ENCODE peak calls at places on chromosomes 4 and X, in six cellular contexts. L, M, O, D, N and W are unnamed samples.

GRCh38 chr4:169765845-169766244 is 8.1 kb upstream of the HPF1 start:
- DNase-seq in L (no peak), M (no peak), O (no peak), D (no peak), N (no peak), W (no peak)

GRCh38 chr4:157075811-157076577 is at the start of gene GLRB:
- DNase-seq in O (no peak), D (peak), M (peak), L (peak), N (no peak), W (no peak)

GRCh38 chr4:14184265-14184664 is 556.7 kb upstream of the BOD1L1 start:
- DNase-seq in D (no peak), N (no peak), L (no peak), O (no peak), M (no peak), W (no peak)

GRCh38 chr4:109912706-109913621 is at the start of gene EGF:
- DNase-seq in D (no peak), O (no peak), M (peak), N (no peak), L (peak), W (no peak)

GRCh38 chrX:68416592-68416991 is 16.7 kb downstream of the OPHN1 start:
- DNase-seq in N (no peak), L (no peak), D (no peak), O (no peak), M (peak), W (no peak)

GRCh38 chrX:103343105-103343504 is 13.1 kb downstream of the TCEAL7 start:
- DNase-seq in N (no peak), M (peak), O (no peak), D (no peak), L (no peak), W (peak)

GRCh38 chr4:38163216-38164006 is 203.2 kb downstream of the PTTG2 start:
- DNase-seq in D (no peak), L (no peak), M (peak), N (no peak), O (peak), W (no peak)

GRCh38 chr4:145734576-145735329 is 54.8 kb downstream of the C4orf51 start:
- DNase-seq in O (peak), M (peak), N (no peak), L (no peak), D (peak), W (no peak)

GRCh38 chr4:186651624-186652023 is 72.0 kb downstream of the FAT1 start:
- DNase-seq in L (no peak), M (peak), D (peak), O (no peak), N (no peak), W (no peak)

GRCh38 chr4:71833175-71833900 is 49.5 kb upstream of the GC start:
- DNase-seq in D (no peak), M (no peak), L (no peak), O (no peak), N (no peak), W (no peak)

GRCh38 chr4:154591890-154592289 is 1.3 kb upstream of the FGA start:
- DNase-seq in N (no peak), D (no peak), M (no peak), L (no peak), O (no peak), W (no peak)
- H3K4me3 ChIP-seq in N (no peak), D (no peak), M (no peak), L (no peak), O (no peak), W (no peak)

DNA sequence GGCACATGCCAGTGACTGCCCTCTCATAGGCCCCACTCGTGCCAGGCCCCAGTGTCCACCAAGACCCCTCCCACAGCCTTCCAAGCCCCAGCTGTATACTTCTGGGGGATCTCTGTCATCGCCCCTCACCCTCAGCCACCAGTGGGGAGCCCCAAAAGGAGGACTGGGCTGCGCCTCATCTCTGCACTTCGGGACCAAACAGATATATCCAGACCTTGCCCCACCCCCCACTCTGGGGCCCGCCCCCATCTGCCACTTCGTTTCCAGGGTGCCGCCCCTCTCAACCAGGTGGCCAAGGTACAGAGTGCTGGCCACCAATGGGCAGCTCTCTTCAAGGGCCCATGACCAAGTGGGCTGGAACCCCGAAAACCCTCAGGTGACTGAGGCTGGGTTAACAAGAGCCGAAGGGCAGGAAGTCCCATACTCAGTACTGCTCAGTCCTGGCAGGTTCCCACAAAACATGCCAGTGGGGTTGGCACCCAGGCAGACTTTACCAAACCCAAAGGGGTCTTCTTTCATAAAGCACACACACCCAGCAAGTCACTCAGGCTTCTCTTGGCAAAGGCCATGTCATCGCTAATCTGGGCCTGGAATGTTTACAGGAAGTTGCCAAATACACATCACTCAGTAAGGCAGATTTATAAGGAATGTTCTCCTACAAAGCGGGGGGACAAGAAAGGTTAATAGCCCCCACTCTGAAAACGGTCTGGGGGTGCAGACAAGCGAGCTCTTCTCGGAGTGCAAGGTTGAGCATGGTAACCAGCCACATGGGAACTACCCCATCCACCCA is 4.4 kb downstream of the ZFYVE28 start:
- DNase-seq in D (no peak), N (no peak), M (no peak), L (no peak), O (no peak), W (peak)
- H3K4me3 ChIP-seq in D (no peak), N (peak), M (no peak), L (no peak), O (no peak), W (peak)

DNA sequence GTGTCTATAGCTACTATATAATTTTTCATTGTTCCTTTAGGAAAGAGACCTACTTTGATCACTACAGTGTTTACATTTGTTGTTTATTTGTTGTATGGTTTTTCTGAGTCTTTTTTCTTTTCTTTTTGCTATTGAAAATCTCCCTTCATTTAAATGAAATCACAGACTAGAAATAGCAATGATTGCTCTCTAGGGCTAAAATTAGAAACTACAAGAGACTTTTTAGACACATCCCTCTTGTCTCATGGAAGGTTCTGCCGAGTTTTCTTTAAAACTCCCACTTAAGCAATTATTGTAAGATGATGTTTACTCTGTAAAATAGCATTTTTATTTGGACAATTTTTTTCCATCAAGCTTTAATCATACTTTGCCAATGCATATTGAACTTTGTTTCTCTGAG is 136.6 kb downstream of the PALLD start:
- DNase-seq in O (no peak), L (no peak), M (no peak), D (no peak), N (no peak), W (no peak)
- H3K4me3 ChIP-seq in O (no peak), L (no peak), M (peak), D (peak), N (no peak), W (no peak)

GRCh38 chrX:69555396-69556023 is 51.4 kb downstream of the NALF2 start:
- DNase-seq in O (no peak), L (no peak), N (no peak), M (no peak), D (no peak), W (no peak)

GRCh38 chrX:69556094-69557011 is 52.2 kb downstream of the NALF2 start:
- DNase-seq in O (no peak), L (peak), D (no peak), N (no peak), M (peak), W (peak)

GRCh38 chrX:69552512-69552911 is 48.4 kb downstream of the NALF2 start:
- DNase-seq in N (no peak), L (no peak), D (no peak), M (no peak), O (no peak), W (no peak)

GRCh38 chrX:69546978-69547377 is 42.9 kb downstream of the NALF2 start:
- DNase-seq in N (no peak), M (no peak), D (no peak), O (no peak), L (no peak), W (no peak)

DNA sequence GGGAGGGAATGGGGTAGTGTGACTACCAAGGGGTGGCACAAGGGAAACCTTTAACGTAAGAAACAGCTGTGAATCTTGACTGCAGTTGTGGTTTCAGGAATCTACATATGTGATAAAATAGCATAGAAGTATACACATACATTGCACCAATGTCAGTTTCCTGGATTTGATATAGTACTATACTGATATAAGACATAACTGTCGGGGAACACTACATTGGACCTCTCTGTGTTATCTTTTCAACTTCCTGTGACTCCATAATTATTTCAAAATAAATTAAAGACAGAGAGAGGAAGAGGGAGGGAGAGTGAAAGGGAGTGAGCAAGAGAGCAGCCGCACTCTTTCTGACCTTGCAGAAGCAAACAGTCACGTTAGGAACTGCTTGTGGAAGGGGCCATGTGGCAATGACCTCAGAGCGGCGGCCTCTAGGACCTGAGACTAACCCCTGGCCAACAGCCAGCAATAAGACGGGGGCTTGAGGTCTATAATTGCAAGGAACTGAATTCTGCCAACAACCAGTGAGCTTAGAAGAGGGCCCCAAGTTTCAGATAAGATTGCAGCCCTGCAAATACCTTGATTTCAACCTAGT is 47.4 kb downstream of the NALF2 start:
- DNase-seq in M (no peak), O (no peak), L (no peak), N (no peak), D (no peak), W (no peak)
- H3K4me3 ChIP-seq in M (no peak), O (no peak), L (no peak), N (no peak), D (no peak), W (no peak)

DNA sequence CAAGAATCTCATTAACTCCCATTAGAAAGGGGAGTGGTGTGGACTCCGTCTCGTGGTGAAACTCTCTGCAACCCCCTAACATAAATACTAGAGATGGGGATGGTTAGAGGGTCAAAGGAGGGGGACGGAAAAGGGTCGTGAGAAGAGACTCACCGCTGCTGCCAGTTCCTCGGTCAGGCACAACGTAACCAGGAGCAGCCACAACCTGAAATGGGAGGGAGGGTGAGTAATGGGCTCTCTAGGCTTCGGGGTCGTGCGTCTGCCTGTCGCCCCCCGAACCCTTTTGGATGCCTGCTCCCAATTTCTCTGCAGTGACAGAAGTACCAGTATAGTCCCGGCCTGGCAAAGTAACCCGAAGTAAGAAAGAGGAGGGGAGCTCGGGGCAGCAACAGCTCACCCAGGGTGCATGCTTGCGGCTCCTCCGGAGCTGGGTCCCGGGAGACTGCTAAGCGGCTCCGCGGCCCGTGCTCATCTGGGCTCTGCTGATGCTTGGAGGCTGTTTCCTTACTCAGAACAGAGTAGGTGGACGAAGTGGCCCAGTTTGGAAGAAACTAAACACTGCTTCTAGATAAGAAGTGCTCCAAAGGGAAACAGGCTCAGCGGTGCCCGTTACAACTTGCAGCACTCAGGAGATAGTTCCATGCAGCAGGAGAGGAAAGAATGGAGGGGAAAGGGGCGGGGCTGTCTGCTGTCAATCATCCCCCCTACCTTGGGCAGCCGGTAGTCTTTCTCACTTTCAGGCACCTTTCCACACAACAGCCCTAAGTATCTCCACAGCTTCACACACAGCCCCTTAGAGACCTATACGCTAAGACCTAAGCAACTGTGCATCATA is at the start of gene COL4A6:
- DNase-seq in N (no peak), L (peak), O (no peak), M (peak), D (peak), W (peak)
- H3K4me3 ChIP-seq in N (no peak), L (peak), O (no peak), M (peak), D (peak), W (no peak)

DNA sequence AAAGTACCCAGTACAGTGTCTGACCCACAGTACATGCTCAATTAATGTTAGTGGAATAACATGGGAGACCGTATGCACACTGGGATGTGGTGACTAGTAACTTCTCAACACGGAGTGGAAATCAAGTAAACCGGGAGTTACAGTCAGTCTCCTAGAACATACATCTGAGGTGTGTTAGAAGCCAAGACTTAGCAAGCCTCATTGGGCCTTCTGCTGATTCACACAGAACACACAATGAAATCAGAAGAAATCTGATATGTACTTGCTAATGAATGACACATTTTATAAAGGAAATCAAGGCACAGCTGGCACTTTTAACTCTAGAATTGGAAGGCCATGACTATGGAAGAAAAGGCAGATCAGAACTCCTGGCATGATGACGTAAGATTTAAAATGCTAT is 13.0 kb downstream of the TRAPPC2 start:
- DNase-seq in M (no peak), L (no peak), O (no peak), D (no peak), N (no peak), W (no peak)
- H3K4me3 ChIP-seq in M (no peak), L (no peak), O (no peak), D (no peak), N (no peak), W (no peak)

GRCh38 chr4:144590020-144590419 is 55.9 kb upstream of the HHIP start:
- DNase-seq in M (no peak), D (no peak), O (no peak), N (no peak), L (no peak), W (no peak)

GRCh38 chr4:144592264-144592663 is 53.7 kb upstream of the HHIP start:
- DNase-seq in M (no peak), O (no peak), D (no peak), N (no peak), L (no peak), W (no peak)

GRCh38 chr4:144589512-144589911 is 56.4 kb upstream of the HHIP start:
- DNase-seq in D (no peak), L (no peak), N (no peak), M (no peak), O (no peak), W (no peak)

GRCh38 chr4:144594471-144594986 is 51.4 kb upstream of the HHIP start:
- DNase-seq in M (no peak), D (no peak), L (no peak), N (no peak), O (no peak), W (no peak)

DNA sequence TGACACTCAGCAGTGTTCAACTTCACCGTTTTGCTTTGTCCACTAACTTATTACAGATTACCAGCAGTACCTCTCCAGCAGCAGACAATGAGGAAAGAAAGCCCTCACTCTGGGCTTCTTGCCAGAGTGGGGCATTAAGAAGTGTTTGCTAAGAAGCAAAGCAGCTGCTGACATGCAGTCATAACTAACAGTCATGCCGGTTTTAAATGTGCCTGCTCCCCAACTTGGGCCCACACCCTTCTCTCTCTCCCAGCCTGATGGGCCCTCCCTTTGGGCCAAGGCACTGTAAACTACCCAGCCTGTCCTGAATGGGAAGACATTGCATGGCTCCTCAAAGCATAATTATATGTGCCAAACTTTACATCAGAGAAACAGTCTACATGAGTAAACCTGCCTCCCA is 54.6 kb upstream of the HHIP start:
- DNase-seq in M (peak), D (no peak), N (no peak), L (no peak), O (no peak), W (no peak)
- H3K4me3 ChIP-seq in M (no peak), D (no peak), N (no peak), L (no peak), O (no peak), W (no peak)

DNA sequence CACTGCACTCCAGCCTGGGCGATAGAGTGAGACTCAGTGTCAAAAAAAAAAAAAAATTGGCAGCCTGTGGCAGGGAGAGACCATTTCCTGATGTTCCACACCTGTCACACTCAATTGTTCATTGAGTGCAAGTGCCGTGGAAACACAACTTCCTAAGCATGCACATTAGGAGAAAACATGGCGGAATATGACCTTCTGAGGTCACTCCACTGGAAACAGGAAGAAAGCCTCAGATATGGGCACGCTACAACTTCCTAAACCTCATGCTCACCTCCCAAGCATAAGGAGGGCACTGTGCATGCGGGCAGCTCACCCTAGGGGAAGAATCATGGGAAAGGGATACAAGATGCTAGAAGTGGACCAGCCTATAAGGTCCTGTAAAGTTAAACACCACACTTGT is 28.5 kb upstream of the CD99 start:
- DNase-seq in N (no peak), L (no peak), M (no peak), D (no peak), O (no peak), W (no peak)
- H3K4me3 ChIP-seq in N (no peak), L (no peak), M (no peak), D (no peak), O (no peak), W (no peak)

GRCh38 chr4:82562553-82562854 is 716 bp upstream of the TMEM150C start:
- DNase-seq in O (no peak), D (no peak), L (no peak), N (no peak), M (no peak), W (no peak)
- H3K4me3 ChIP-seq in O (no peak), D (no peak), L (peak), N (no peak), M (peak), W (no peak)

GRCh38 chr4:76435689-76436176 is 704 bp downstream of the SHROOM3 start:
- DNase-seq in O (no peak), L (peak), N (no peak), M (no peak), D (no peak), W (no peak)
- H3K4me3 ChIP-seq in O (no peak), L (peak), N (no peak), M (no peak), D (peak), W (no peak)